ENCODE peak calls at places on chromosome 1, in ten cellular contexts. H is head of caudate nucleus; U is HFF-Myc; M is HS-5; S is effector CD4-positive, alpha-beta T cell; T is EH; W is activated CD4-positive, CD25-positive, alpha-beta regulatory T cell treated with anti-CD3 and anti-CD28 coated beads, Interleukin-2, amount 50 U/mL, for 72 hours; N is OCI-LY7; I is activated CD4-positive, alpha-beta T cell treated with anti-CD3 and anti-CD28 coated beads for 48 hours; L is HT-29. Z is an unnamed sample.

GRCh38 chr1:59151860-59152259 is 145.0 kb upstream of the FGGY start:
- DNase-seq in H (no peak), U (no peak), M (no peak), S (no peak), T (peak; percentile 29), W (no peak), N (no peak), I (no peak), L (no peak), Z (no peak)

GRCh38 chr1:52877554-52877953 is 35.0 kb downstream of the ZYG11A start:
- DNase-seq in H (no peak), U (no peak), M (no peak), S (no peak), T (peak; percentile 16), W (no peak), N (no peak), I (no peak), L (no peak), Z (no peak)

GRCh38 chr1:15736035-15736665 is at the start of gene SLC25A34:
- DNase-seq in H (no peak), U (no peak), M (no peak), S (no peak), T (no peak), W (no peak), N (no peak), I (no peak), L (peak; percentile 67), Z (no peak)

GRCh38 chr1:175649416-175649815 is 94.0 kb downstream of the TNR start:
- DNase-seq in H (no peak), U (no peak), M (no peak), S (no peak), T (no peak), W (no peak), N (no peak), I (no peak), L (no peak), Z (no peak)

GRCh38 chr1:1189071-1189470 is 15.4 kb downstream of the TTLL10 start:
- DNase-seq in H (no peak), U (no peak), M (no peak), S (no peak), T (no peak), W (no peak), N (no peak), I (no peak), L (no peak), Z (no peak)

GRCh38 chr1:92480813-92481597 is 5.7 kb downstream of the GFI1 start:
- DNase-seq in H (no peak), U (no peak), M (no peak), S (no peak), T (no peak), W (no peak), N (no peak), I (no peak), L (no peak), Z (no peak)

GRCh38 chr1:29638281-29638680 is 402.0 kb downstream of the PTPRU start:
- DNase-seq in H (no peak), U (no peak), M (no peak), S (no peak), T (no peak), W (no peak), N (no peak), I (no peak), L (no peak), Z (no peak)

GRCh38 chr1:53294557-53294956 is 33.3 kb downstream of the LRP8 start:
- DNase-seq in H (peak; percentile 69), U (no peak), M (no peak), S (no peak), T (peak; percentile 66), W (peak; percentile 36), N (no peak), I (peak; percentile 73), L (no peak), Z (peak; percentile 14)

GRCh38 chr1:67803380-67804279 is 29.6 kb downstream of the GNG12 start:
- DNase-seq in H (no peak), U (no peak), M (no peak), S (no peak), T (peak; percentile 34), W (no peak), N (no peak), I (no peak), L (no peak), Z (no peak)

GRCh38 chr1:115655307-115655664 is 13.5 kb downstream of the VANGL1 start:
- DNase-seq in H (no peak), U (no peak), M (no peak), S (no peak), T (no peak), W (no peak), N (no peak), I (no peak), L (no peak), Z (no peak)

GRCh38 chr1:231260351-231260750 is 19.3 kb downstream of the GNPAT start:
- DNase-seq in H (no peak), U (no peak), M (no peak), S (no peak), T (no peak), W (no peak), N (no peak), I (no peak), L (no peak), Z (no peak)

GRCh38 chr1:9009438-9010366 is 16.5 kb downstream of the SLC2A7 start:
- DNase-seq in H (no peak), U (no peak), M (no peak), S (no peak), T (peak; percentile 19), W (no peak), N (peak; percentile 87), I (peak; percentile 61), L (no peak), Z (no peak)